ENCODE peak calls at places on chromosomes 5 and 9, in four cellular contexts. Y, O, R and E are unnamed samples.

GRCh38 chr5:176337913-176338312 is 23.7 kb downstream of the KIAA1191 start:
- DNase-seq in Y (no peak), O (peak), R (no peak), E (no peak)

GRCh38 chr5:107815109-107815508 is 144.4 kb upstream of the EFNA5 start:
- DNase-seq in Y (no peak), O (no peak), R (no peak), E (no peak)

GRCh38 chr5:74104469-74104868 is 478.5 kb downstream of the ARHGEF28 start:
- DNase-seq in Y (no peak), O (no peak), R (no peak), E (no peak)

GRCh38 chr9:96062854-96063253 is 187.4 kb downstream of the ERCC6L2 start:
- DNase-seq in Y (no peak), O (no peak), R (no peak), E (no peak)

GRCh38 chr5:40220260-40220659 is 459.5 kb upstream of the PTGER4 start:
- DNase-seq in Y (no peak), O (no peak), R (no peak), E (no peak)

GRCh38 chr5:142109356-142110045 is 922 bp downstream of the NDFIP1 start:
- DNase-seq in Y (no peak), O (peak), R (peak), E (no peak)

GRCh38 chr9:86741311-86742215 is 205.7 kb downstream of the GAS1 start:
- DNase-seq in Y (no peak), O (peak), R (peak), E (no peak)

GRCh38 chr5:152488869-152489268 is 83.8 kb upstream of the NMUR2 start:
- DNase-seq in Y (no peak), O (no peak), R (no peak), E (no peak)

GRCh38 chr5:178940569-178941360 is at the start of gene ZNF454:
- DNase-seq in Y (no peak), O (peak), R (peak), E (no peak)

GRCh38 chr5:116378007-116378831 is 196.4 kb downstream of the SEMA6A start:
- DNase-seq in Y (no peak), O (no peak), R (no peak), E (no peak)

GRCh38 chr9:114981095-114981494 is 50.7 kb upstream of the TNFSF8 start:
- DNase-seq in Y (no peak), O (peak), R (no peak), E (no peak)

GRCh38 chr9:34594177-34594576 is 4.7 kb upstream of the CNTFR start:
- DNase-seq in Y (no peak), O (no peak), R (no peak), E (no peak)

GRCh38 chr9:125843646-125844045 is 96.5 kb downstream of the PBX3 start:
- DNase-seq in Y (no peak), O (peak), R (peak), E (no peak)

GRCh38 chr5:140261403-140262171 is 41.3 kb downstream of the PFDN1 start:
- DNase-seq in Y (no peak), O (peak), R (peak), E (no peak)

GRCh38 chr5:72177538-72177937 is 70.3 kb downstream of the MAP1B start:
- DNase-seq in Y (no peak), O (no peak), R (no peak), E (no peak)

GRCh38 chr5:76341935-76342334 is 61.1 kb upstream of the IQGAP2 start:
- DNase-seq in Y (no peak), O (no peak), R (no peak), E (no peak)

GRCh38 chr9:99905833-99906402 is 536 bp upstream of the STX17 start:
- DNase-seq in Y (no peak), O (no peak), R (peak), E (no peak)

GRCh38 chr9:127628644-127629467 is 16.8 kb downstream of the STXBP1 start:
- DNase-seq in Y (no peak), O (no peak), R (no peak), E (no peak)

GRCh38 chr9:92655896-92656536 is 13.9 kb downstream of the IPPK start:
- DNase-seq in Y (no peak), O (no peak), R (no peak), E (no peak)
- TF ChIP-seq CTCF in Y (no peak), O (no peak), R (no peak), E (no peak)

GRCh38 chr5:426392-426976 is 16.5 kb upstream of the EXOC3 start:
- DNase-seq in Y (no peak), O (no peak), R (no peak), E (no peak)
- TF ChIP-seq CTCF in Y (no peak), O (no peak), R (no peak), E (no peak)

DNA sequence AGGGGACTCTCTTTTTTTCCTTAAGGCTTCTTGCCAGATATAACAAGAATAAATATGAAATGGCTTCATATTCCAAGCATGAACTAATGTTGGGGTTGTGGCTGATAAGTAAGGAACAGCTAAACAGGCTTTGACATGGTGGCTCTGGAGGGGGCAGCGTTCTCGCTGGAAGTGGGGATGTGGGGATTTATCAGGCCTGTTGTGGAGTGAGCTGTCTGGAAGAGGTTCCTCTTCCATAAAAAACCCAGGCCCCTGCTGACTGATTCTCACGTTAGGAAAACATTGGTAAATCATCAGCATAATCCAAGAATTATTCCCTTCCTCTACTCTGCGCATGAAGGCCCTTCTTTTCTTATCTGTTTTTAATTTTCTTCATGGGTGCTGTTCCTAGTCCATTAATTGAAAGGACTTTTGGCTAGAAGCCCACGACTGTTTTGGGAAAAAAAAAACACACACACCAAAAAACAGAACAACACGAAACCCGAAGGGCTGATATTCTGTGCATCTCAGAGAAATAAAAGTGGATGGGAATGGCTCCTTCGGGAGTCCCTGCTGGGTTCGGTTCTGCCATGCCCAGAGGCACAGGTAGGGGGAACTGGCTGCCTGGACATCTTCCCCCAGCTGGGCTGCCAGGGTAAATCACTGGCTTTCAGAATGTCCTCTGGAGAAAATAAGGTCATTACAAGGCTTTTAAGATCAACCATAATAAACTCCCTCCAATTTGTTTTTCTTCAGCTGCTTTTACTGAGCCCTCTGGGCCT is 297.0 kb downstream of the SLIT3 start:
- DNase-seq in Y (no peak), O (no peak), R (no peak), E (peak)
- TF ChIP-seq CTCF in Y (peak), O (peak), R (peak), E (no peak)

GRCh38 chr9:120435066-120435465 is 144.9 kb downstream of the CDK5RAP2 start:
- DNase-seq in Y (no peak), O (peak), R (peak), E (no peak)
- TF ChIP-seq CTCF in Y (no peak), O (no peak), R (no peak), E (no peak)

DNA sequence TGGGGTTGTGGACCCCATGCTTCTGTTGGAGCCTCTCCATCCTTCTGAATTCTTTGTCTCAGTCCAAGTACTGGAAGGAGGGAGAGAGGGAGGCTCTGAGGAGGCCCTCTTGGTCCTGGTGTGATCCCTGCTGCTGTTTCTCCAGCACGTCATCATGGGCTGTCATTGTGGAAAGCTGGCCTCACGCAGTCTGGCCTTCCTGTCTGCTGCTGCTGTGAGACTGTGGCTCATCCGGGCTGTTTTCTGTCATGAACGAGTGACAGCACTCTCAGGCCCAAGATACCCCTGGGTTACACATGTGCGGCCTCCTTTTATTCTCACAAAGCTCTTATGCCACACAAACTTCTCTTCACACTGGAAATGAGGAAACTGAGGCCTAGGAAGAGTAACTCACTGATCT is 499.3 kb downstream of the CCDC171 start:
- DNase-seq in Y (no peak), O (no peak), R (no peak), E (no peak)
- TF ChIP-seq CTCF in Y (no peak), O (no peak), R (no peak), E (no peak)